ENCODE peak calls at places on chromosome 2, in five cellular contexts. One of them, this sample, is unnamed.

GRCh38 chr2:42924436-42924897 is 132.1 kb upstream of the HAAO start:
- DNase-seq in substantia nigra: no peak
- DNase-seq in Daoy: peak
- DNase-seq in KBM-7: no peak
- DNase-seq in amniotic stem cell: peak
- DNase-seq in this sample: no peak

GRCh38 chr2:172701250-172701649 is 34.4 kb upstream of the RAPGEF4 start:
- DNase-seq in KBM-7: no peak
- DNase-seq in amniotic stem cell: peak
- DNase-seq in Daoy: peak
- DNase-seq in substantia nigra: no peak
- DNase-seq in this sample: no peak

GRCh38 chr2:240423788-240424191 is 11.7 kb upstream of the GPC1 start:
- DNase-seq in KBM-7: no peak
- DNase-seq in amniotic stem cell: no peak
- DNase-seq in Daoy: no peak
- DNase-seq in substantia nigra: no peak
- DNase-seq in this sample: no peak

GRCh38 chr2:168220971-168221819 is 26.2 kb downstream of the STK39 start:
- DNase-seq in KBM-7: no peak
- DNase-seq in amniotic stem cell: no peak
- DNase-seq in Daoy: no peak
- DNase-seq in substantia nigra: no peak
- DNase-seq in this sample: no peak

GRCh38 chr2:192060161-192060560 is 134.6 kb downstream of the TMEFF2 start:
- DNase-seq in amniotic stem cell: no peak
- DNase-seq in KBM-7: no peak
- DNase-seq in substantia nigra: no peak
- DNase-seq in Daoy: no peak
- DNase-seq in this sample: no peak

GRCh38 chr2:20471902-20472559 is 25.2 kb downstream of the RHOB start:
- DNase-seq in Daoy: no peak
- DNase-seq in substantia nigra: no peak
- DNase-seq in amniotic stem cell: no peak
- DNase-seq in KBM-7: no peak
- DNase-seq in this sample: no peak

GRCh38 chr2:3639015-3639630 is 18.9 kb upstream of the ALLC start:
- DNase-seq in KBM-7: no peak
- DNase-seq in substantia nigra: no peak
- DNase-seq in amniotic stem cell: no peak
- DNase-seq in Daoy: no peak
- DNase-seq in this sample: no peak

GRCh38 chr2:173716458-173717052 is 248.6 kb downstream of the SP3 start:
- DNase-seq in amniotic stem cell: no peak
- DNase-seq in substantia nigra: no peak
- DNase-seq in KBM-7: no peak
- DNase-seq in Daoy: peak
- DNase-seq in this sample: no peak

GRCh38 chr2:26274058-26274613 is 29.4 kb downstream of the HADHB start:
- DNase-seq in Daoy: peak
- DNase-seq in amniotic stem cell: no peak
- DNase-seq in KBM-7: no peak
- DNase-seq in substantia nigra: no peak
- DNase-seq in this sample: no peak

GRCh38 chr2:136215449-136215848 is 97.5 kb upstream of the CXCR4 start:
- DNase-seq in KBM-7: no peak
- DNase-seq in amniotic stem cell: no peak
- DNase-seq in substantia nigra: no peak
- DNase-seq in Daoy: no peak
- DNase-seq in this sample: no peak

GRCh38 chr2:138010890-138011289 is 46.6 kb downstream of the HNMT start:
- DNase-seq in amniotic stem cell: no peak
- DNase-seq in Daoy: no peak
- DNase-seq in substantia nigra: no peak
- DNase-seq in KBM-7: no peak
- DNase-seq in this sample: no peak

GRCh38 chr2:128347701-128348504 is 29.2 kb upstream of the HS6ST1 start:
- DNase-seq in amniotic stem cell: no peak
- DNase-seq in Daoy: peak
- DNase-seq in KBM-7: no peak
- DNase-seq in substantia nigra: no peak
- DNase-seq in this sample: no peak

GRCh38 chr2:85042330-85042729 is 71.4 kb downstream of the KCMF1 start:
- DNase-seq in substantia nigra: no peak
- DNase-seq in Daoy: no peak
- DNase-seq in amniotic stem cell: no peak
- DNase-seq in KBM-7: no peak
- DNase-seq in this sample: no peak

GRCh38 chr2:232014681-232015080 is 53.2 kb downstream of the DIS3L2 start:
- DNase-seq in Daoy: no peak
- DNase-seq in substantia nigra: no peak
- DNase-seq in amniotic stem cell: no peak
- DNase-seq in KBM-7: no peak
- DNase-seq in this sample: no peak

GRCh38 chr2:176085120-176085788 is 1.5 kb upstream of the EVX2 start:
- DNase-seq in substantia nigra: no peak
- DNase-seq in Daoy: no peak
- DNase-seq in amniotic stem cell: no peak
- DNase-seq in KBM-7: no peak
- DNase-seq in this sample: no peak

GRCh38 chr2:200677721-200678532 is 92.1 kb downstream of the AOX1 start:
- DNase-seq in amniotic stem cell: peak
- DNase-seq in KBM-7: no peak
- DNase-seq in substantia nigra: no peak
- DNase-seq in Daoy: no peak
- DNase-seq in this sample: no peak

GRCh38 chr2:78992807-78993517 is 32.5 kb upstream of the REG3G start:
- DNase-seq in amniotic stem cell: no peak
- DNase-seq in substantia nigra: no peak
- DNase-seq in Daoy: peak
- DNase-seq in KBM-7: no peak
- DNase-seq in this sample: no peak

GRCh38 chr2:143205106-143205764 is 76.0 kb downstream of the ARHGAP15 start:
- DNase-seq in Daoy: no peak
- DNase-seq in amniotic stem cell: peak
- DNase-seq in KBM-7: peak
- DNase-seq in substantia nigra: no peak
- DNase-seq in this sample: no peak

This sample was measured in GM12864.